ENCODE peak calls at places on chromosomes 11 and 22, in seven cellular contexts. L, Q, V, T, R, I and X are unnamed samples.

GRCh38 chr11:61022311-61023085 is 51.0 kb downstream of the CD6 start:
- DNase-seq in I (no peak), R (no peak), V (no peak), Q (peak), L (no peak), T (no peak), X (no peak)

GRCh38 chr11:106286881-106287504 is 209.5 kb downstream of the AASDHPPT start:
- DNase-seq in R (no peak), L (no peak), V (no peak), Q (no peak), I (no peak), T (no peak), X (no peak)

GRCh38 chr11:1523077-1523476 is 36.5 kb upstream of the MOB2 start:
- DNase-seq in V (no peak), I (no peak), R (no peak), L (no peak), T (no peak), Q (no peak), X (no peak)

GRCh38 chr11:112962854-112963367 is 1.7 kb downstream of the NCAM1 start:
- DNase-seq in V (no peak), Q (no peak), L (peak), T (peak), R (no peak), I (no peak), X (no peak)

GRCh38 chr11:64319421-64319761 is 1.5 kb downstream of the PRDX5 start:
- DNase-seq in L (no peak), T (no peak), V (no peak), I (no peak), R (no peak), Q (no peak), X (no peak)

GRCh38 chr11:110095554-110095953 is 2.4 kb downstream of the ZC3H12C start:
- DNase-seq in Q (no peak), L (no peak), R (no peak), T (no peak), I (no peak), V (no peak), X (no peak)

GRCh38 chr22:47354668-47355387 is 592.4 kb downstream of the TBC1D22A start:
- DNase-seq in L (no peak), I (no peak), T (no peak), R (no peak), V (no peak), Q (no peak), X (no peak)

GRCh38 chr11:62607729-62608128 is 4.8 kb downstream of the EML3 start:
- DNase-seq in L (no peak), Q (no peak), T (no peak), R (no peak), V (no peak), I (no peak), X (no peak)

GRCh38 chr11:69371731-69372588 is 78.0 kb downstream of the MYEOV start:
- DNase-seq in Q (no peak), V (no peak), T (no peak), L (no peak), I (no peak), R (no peak), X (no peak)

GRCh38 chr11:87832216-87832615 is 343.0 kb downstream of the RAB38 start:
- DNase-seq in V (no peak), Q (no peak), L (no peak), I (no peak), T (peak), R (no peak), X (no peak)

GRCh38 chr11:81222491-81222890 is 1511.2 kb downstream of the FAM181B start:
- DNase-seq in T (no peak), R (no peak), I (no peak), Q (no peak), L (no peak), V (no peak), X (no peak)

GRCh38 chr11:83319346-83319745 is 33.2 kb upstream of the CCDC90B start:
- DNase-seq in T (no peak), R (no peak), L (no peak), I (no peak), Q (no peak), V (no peak), X (no peak)

GRCh38 chr22:19060356-19061009 is 61.7 kb downstream of the DGCR2 start:
- DNase-seq in L (no peak), V (peak), T (no peak), R (no peak), Q (no peak), I (no peak), X (no peak)

GRCh38 chr22:47138898-47139789 is 376.7 kb downstream of the TBC1D22A start:
- DNase-seq in Q (no peak), T (no peak), V (no peak), R (no peak), I (no peak), L (no peak), X (no peak)

GRCh38 chr22:47445716-47446290 is 683.4 kb downstream of the TBC1D22A start:
- DNase-seq in I (no peak), Q (no peak), T (no peak), R (no peak), V (no peak), L (no peak), X (no peak)

GRCh38 chr11:1271002-1271401 is 38.4 kb downstream of the TOLLIP start:
- DNase-seq in L (no peak), Q (no peak), R (no peak), T (peak), I (no peak), V (peak), X (no peak)

GRCh38 chr11:3685923-3686322 is 14.7 kb upstream of the CHRNA10 start:
- DNase-seq in I (no peak), R (no peak), L (no peak), Q (no peak), V (no peak), T (no peak), X (no peak)

GRCh38 chr11:68970921-68971636 is 9.7 kb downstream of the MRGPRD start:
- DNase-seq in L (no peak), Q (no peak), T (no peak), I (no peak), V (no peak), R (no peak), X (no peak)

GRCh38 chr11:134725939-134726639 is 314.0 kb upstream of the B3GAT1 start:
- DNase-seq in I (no peak), T (peak), L (no peak), Q (no peak), V (no peak), R (no peak), X (no peak)

GRCh38 chr11:61477126-61477525 is 31.4 kb upstream of the LRRC10B start:
- DNase-seq in Q (no peak), L (no peak), I (no peak), T (no peak), R (no peak), V (no peak), X (no peak)

GRCh38 chr22:48796295-48797015 is 1031.2 kb downstream of the BRD1 start:
- DNase-seq in Q (no peak), L (no peak), R (no peak), V (no peak), I (no peak), T (peak), X (no peak)

GRCh38 chr11:64809781-64810241 is 540 bp downstream of the MEN1 start:
- DNase-seq in Q (no peak), V (no peak), I (no peak), L (no peak), T (peak), R (no peak), X (no peak)

GRCh38 chr11:95850137-95850536 is 59.8 kb downstream of the CEP57 start:
- DNase-seq in T (no peak), L (no peak), I (no peak), Q (no peak), R (no peak), V (no peak), X (no peak)

GRCh38 chr22:38176170-38176741 is 5.4 kb downstream of the PLA2G6 start:
- DNase-seq in Q (peak), I (no peak), V (peak), R (peak), L (peak), T (no peak), X (peak)

GRCh38 chr11:48169706-48170105 is 46.9 kb upstream of the OR4B1 start:
- DNase-seq in L (no peak), Q (no peak), R (no peak), T (no peak), V (no peak), I (no peak), X (no peak)

GRCh38 chr22:40021401-40022000 is 26.7 kb downstream of the FAM83F start:
- DNase-seq in Q (no peak), T (no peak), R (no peak), V (no peak), L (no peak), I (no peak), X (no peak)

GRCh38 chr11:2441171-2441570 is 3.1 kb downstream of the TRPM5 start:
- DNase-seq in Q (no peak), T (no peak), R (no peak), I (no peak), V (no peak), L (no peak), X (no peak)

GRCh38 chr22:38467904-38468760 is at the start of gene KDELR3:
- DNase-seq in Q (no peak), L (no peak), T (peak), R (peak), I (peak), V (no peak), X (peak)

GRCh38 chr11:61626580-61627380 is 45.9 kb upstream of the SYT7 start:
- DNase-seq in V (no peak), R (no peak), Q (no peak), I (no peak), T (peak), L (no peak), X (no peak)

GRCh38 chr11:15195454-15196200 is 80.9 kb downstream of the INSC start:
- DNase-seq in R (no peak), L (no peak), V (no peak), T (no peak), I (no peak), Q (no peak), X (no peak)

GRCh38 chr11:57315491-57315890 is 9.3 kb downstream of the TNKS1BP1 start:
- DNase-seq in Q (no peak), L (no peak), R (no peak), V (no peak), I (no peak), T (peak), X (no peak)

GRCh38 chr11:112321521-112322172 is 61.0 kb upstream of the PLET1 start:
- DNase-seq in I (peak), R (no peak), T (peak), L (no peak), V (peak), Q (no peak), X (no peak)